ENCODE peak calls at places on chromosomes 13 and 19, in eight cellular contexts. One of them, this sample, is unnamed.

GRCh38 chr19:5913739-5914357 is at the start of gene CAPS:
- DNase-seq in H54: peak
- DNase-seq in AG09309: peak
- DNase-seq in stimulated activated CD4-positive, alpha-beta T cell treated with anti-CD3 and anti-CD28 coated beads, Interleukin-1b, Interleukin-23, amount 100 ng/mL, for 24 hours: no peak
- DNase-seq in effector memory CD4-positive, alpha-beta T cell: no peak
- DNase-seq in HT1080: peak
- DNase-seq in ascending aorta: no peak
- DNase-seq in substantia nigra: peak
- DNase-seq in this sample: no peak

GRCh38 chr19:40356681-40357595 is 8.4 kb downstream of the PLD3 start:
- DNase-seq in ascending aorta: no peak
- DNase-seq in AG09309: no peak
- DNase-seq in H54: no peak
- DNase-seq in substantia nigra: no peak
- DNase-seq in effector memory CD4-positive, alpha-beta T cell: no peak
- DNase-seq in HT1080: no peak
- DNase-seq in stimulated activated CD4-positive, alpha-beta T cell treated with anti-CD3 and anti-CD28 coated beads, Interleukin-1b, Interleukin-23, amount 100 ng/mL, for 24 hours: no peak
- DNase-seq in this sample: no peak

GRCh38 chr19:10864538-10864899 is 6.8 kb upstream of the CARM1 start:
- DNase-seq in substantia nigra: peak
- DNase-seq in effector memory CD4-positive, alpha-beta T cell: peak
- DNase-seq in H54: peak
- DNase-seq in AG09309: no peak
- DNase-seq in stimulated activated CD4-positive, alpha-beta T cell treated with anti-CD3 and anti-CD28 coated beads, Interleukin-1b, Interleukin-23, amount 100 ng/mL, for 24 hours: peak
- DNase-seq in ascending aorta: no peak
- DNase-seq in HT1080: peak
- DNase-seq in this sample: peak

GRCh38 chr19:13262450-13262849 is 112.2 kb downstream of the IER2 start:
- DNase-seq in H54: peak
- DNase-seq in ascending aorta: no peak
- DNase-seq in HT1080: peak
- DNase-seq in AG09309: peak
- DNase-seq in stimulated activated CD4-positive, alpha-beta T cell treated with anti-CD3 and anti-CD28 coated beads, Interleukin-1b, Interleukin-23, amount 100 ng/mL, for 24 hours: no peak
- DNase-seq in effector memory CD4-positive, alpha-beta T cell: no peak
- DNase-seq in substantia nigra: no peak
- DNase-seq in this sample: no peak

GRCh38 chr13:40319699-40320586 is 346.5 kb downstream of the FOXO1 start:
- DNase-seq in stimulated activated CD4-positive, alpha-beta T cell treated with anti-CD3 and anti-CD28 coated beads, Interleukin-1b, Interleukin-23, amount 100 ng/mL, for 24 hours: no peak
- DNase-seq in HT1080: no peak
- DNase-seq in AG09309: no peak
- DNase-seq in ascending aorta: no peak
- DNase-seq in effector memory CD4-positive, alpha-beta T cell: no peak
- DNase-seq in H54: no peak
- DNase-seq in substantia nigra: no peak
- DNase-seq in this sample: no peak

GRCh38 chr13:89324582-89324981 is 1653.4 kb downstream of the SLITRK5 start:
- DNase-seq in H54: no peak
- DNase-seq in effector memory CD4-positive, alpha-beta T cell: no peak
- DNase-seq in ascending aorta: no peak
- DNase-seq in AG09309: no peak
- DNase-seq in stimulated activated CD4-positive, alpha-beta T cell treated with anti-CD3 and anti-CD28 coated beads, Interleukin-1b, Interleukin-23, amount 100 ng/mL, for 24 hours: no peak
- DNase-seq in substantia nigra: no peak
- DNase-seq in HT1080: no peak
- DNase-seq in this sample: no peak

GRCh38 chr19:49931293-49932040 is 2.2 kb upstream of the NUP62 start:
- DNase-seq in ascending aorta: no peak
- DNase-seq in stimulated activated CD4-positive, alpha-beta T cell treated with anti-CD3 and anti-CD28 coated beads, Interleukin-1b, Interleukin-23, amount 100 ng/mL, for 24 hours: no peak
- DNase-seq in AG09309: no peak
- DNase-seq in substantia nigra: no peak
- DNase-seq in HT1080: no peak
- DNase-seq in H54: no peak
- DNase-seq in effector memory CD4-positive, alpha-beta T cell: no peak
- DNase-seq in this sample: no peak

GRCh38 chr13:25292301-25292700 is 5.0 kb upstream of the MTMR6 start:
- DNase-seq in substantia nigra: no peak
- DNase-seq in stimulated activated CD4-positive, alpha-beta T cell treated with anti-CD3 and anti-CD28 coated beads, Interleukin-1b, Interleukin-23, amount 100 ng/mL, for 24 hours: no peak
- DNase-seq in AG09309: no peak
- DNase-seq in HT1080: peak
- DNase-seq in H54: no peak
- DNase-seq in effector memory CD4-positive, alpha-beta T cell: no peak
- DNase-seq in ascending aorta: no peak
- DNase-seq in this sample: no peak

GRCh38 chr13:52644108-52644507 is 1.9 kb downstream of the HNRNPA1L2 start:
- DNase-seq in effector memory CD4-positive, alpha-beta T cell: no peak
- DNase-seq in stimulated activated CD4-positive, alpha-beta T cell treated with anti-CD3 and anti-CD28 coated beads, Interleukin-1b, Interleukin-23, amount 100 ng/mL, for 24 hours: no peak
- DNase-seq in ascending aorta: no peak
- DNase-seq in substantia nigra: no peak
- DNase-seq in HT1080: no peak
- DNase-seq in H54: no peak
- DNase-seq in AG09309: no peak
- DNase-seq in this sample: no peak

GRCh38 chr19:18007605-18007938 is 398 bp upstream of the ARRDC2 start:
- DNase-seq in stimulated activated CD4-positive, alpha-beta T cell treated with anti-CD3 and anti-CD28 coated beads, Interleukin-1b, Interleukin-23, amount 100 ng/mL, for 24 hours: no peak
- DNase-seq in ascending aorta: no peak
- DNase-seq in substantia nigra: no peak
- DNase-seq in effector memory CD4-positive, alpha-beta T cell: no peak
- DNase-seq in H54: no peak
- DNase-seq in AG09309: no peak
- DNase-seq in HT1080: no peak
- DNase-seq in this sample: no peak

GRCh38 chr13:97627566-97627965 is 193.6 kb downstream of the RAP2A start:
- DNase-seq in AG09309: peak
- DNase-seq in stimulated activated CD4-positive, alpha-beta T cell treated with anti-CD3 and anti-CD28 coated beads, Interleukin-1b, Interleukin-23, amount 100 ng/mL, for 24 hours: no peak
- DNase-seq in substantia nigra: no peak
- DNase-seq in H54: peak
- DNase-seq in ascending aorta: peak
- DNase-seq in HT1080: peak
- DNase-seq in effector memory CD4-positive, alpha-beta T cell: no peak
- DNase-seq in this sample: no peak

GRCh38 chr19:2385053-2385721 is 25.1 kb downstream of the TMPRSS9 start:
- DNase-seq in H54: peak
- DNase-seq in substantia nigra: no peak
- DNase-seq in AG09309: peak
- DNase-seq in stimulated activated CD4-positive, alpha-beta T cell treated with anti-CD3 and anti-CD28 coated beads, Interleukin-1b, Interleukin-23, amount 100 ng/mL, for 24 hours: no peak
- DNase-seq in effector memory CD4-positive, alpha-beta T cell: no peak
- DNase-seq in ascending aorta: no peak
- DNase-seq in HT1080: peak
- DNase-seq in this sample: peak

GRCh38 chr13:34416833-34417425 is 525.1 kb upstream of the NBEA start:
- DNase-seq in substantia nigra: peak
- DNase-seq in H54: no peak
- DNase-seq in effector memory CD4-positive, alpha-beta T cell: no peak
- DNase-seq in AG09309: no peak
- DNase-seq in ascending aorta: no peak
- DNase-seq in HT1080: peak
- DNase-seq in stimulated activated CD4-positive, alpha-beta T cell treated with anti-CD3 and anti-CD28 coated beads, Interleukin-1b, Interleukin-23, amount 100 ng/mL, for 24 hours: no peak
- DNase-seq in this sample: no peak

GRCh38 chr13:86870388-86870966 is 800.7 kb upstream of the SLITRK5 start:
- DNase-seq in H54: no peak
- DNase-seq in AG09309: no peak
- DNase-seq in ascending aorta: no peak
- DNase-seq in substantia nigra: no peak
- DNase-seq in effector memory CD4-positive, alpha-beta T cell: no peak
- DNase-seq in stimulated activated CD4-positive, alpha-beta T cell treated with anti-CD3 and anti-CD28 coated beads, Interleukin-1b, Interleukin-23, amount 100 ng/mL, for 24 hours: no peak
- DNase-seq in HT1080: peak
- DNase-seq in this sample: no peak

GRCh38 chr19:14575428-14575980 is 3.6 kb upstream of the NDUFB7 start:
- DNase-seq in AG09309: no peak
- DNase-seq in H54: no peak
- DNase-seq in ascending aorta: no peak
- DNase-seq in stimulated activated CD4-positive, alpha-beta T cell treated with anti-CD3 and anti-CD28 coated beads, Interleukin-1b, Interleukin-23, amount 100 ng/mL, for 24 hours: no peak
- DNase-seq in effector memory CD4-positive, alpha-beta T cell: no peak
- DNase-seq in HT1080: no peak
- DNase-seq in substantia nigra: no peak
- DNase-seq in this sample: no peak

GRCh38 chr19:991174-991931 is 7.2 kb downstream of the WDR18 start:
- DNase-seq in HT1080: no peak
- DNase-seq in ascending aorta: no peak
- DNase-seq in stimulated activated CD4-positive, alpha-beta T cell treated with anti-CD3 and anti-CD28 coated beads, Interleukin-1b, Interleukin-23, amount 100 ng/mL, for 24 hours: peak
- DNase-seq in H54: no peak
- DNase-seq in substantia nigra: no peak
- DNase-seq in effector memory CD4-positive, alpha-beta T cell: peak
- DNase-seq in AG09309: no peak
- DNase-seq in this sample: peak

GRCh38 chr13:74629985-74630384 is 495.8 kb upstream of the KLF12 start:
- DNase-seq in ascending aorta: no peak
- DNase-seq in H54: no peak
- DNase-seq in AG09309: no peak
- DNase-seq in HT1080: no peak
- DNase-seq in effector memory CD4-positive, alpha-beta T cell: no peak
- DNase-seq in substantia nigra: no peak
- DNase-seq in stimulated activated CD4-positive, alpha-beta T cell treated with anti-CD3 and anti-CD28 coated beads, Interleukin-1b, Interleukin-23, amount 100 ng/mL, for 24 hours: no peak
- DNase-seq in this sample: no peak

GRCh38 chr13:98454389-98454881 is 122.5 kb downstream of the STK24 start:
- DNase-seq in H54: no peak
- DNase-seq in AG09309: peak
- DNase-seq in effector memory CD4-positive, alpha-beta T cell: no peak
- DNase-seq in ascending aorta: no peak
- DNase-seq in substantia nigra: peak
- DNase-seq in stimulated activated CD4-positive, alpha-beta T cell treated with anti-CD3 and anti-CD28 coated beads, Interleukin-1b, Interleukin-23, amount 100 ng/mL, for 24 hours: no peak
- DNase-seq in HT1080: no peak
- DNase-seq in this sample: no peak

GRCh38 chr19:6312018-6312417 is 21.4 kb downstream of the ACER1 start:
- DNase-seq in stimulated activated CD4-positive, alpha-beta T cell treated with anti-CD3 and anti-CD28 coated beads, Interleukin-1b, Interleukin-23, amount 100 ng/mL, for 24 hours: no peak
- DNase-seq in substantia nigra: no peak
- DNase-seq in ascending aorta: no peak
- DNase-seq in HT1080: no peak
- DNase-seq in AG09309: no peak
- DNase-seq in effector memory CD4-positive, alpha-beta T cell: no peak
- DNase-seq in H54: no peak
- DNase-seq in this sample: no peak

GRCh38 chr19:51664131-51664530 is 17.5 kb upstream of the SIGLEC14 start:
- DNase-seq in substantia nigra: no peak
- DNase-seq in effector memory CD4-positive, alpha-beta T cell: no peak
- DNase-seq in stimulated activated CD4-positive, alpha-beta T cell treated with anti-CD3 and anti-CD28 coated beads, Interleukin-1b, Interleukin-23, amount 100 ng/mL, for 24 hours: no peak
- DNase-seq in AG09309: no peak
- DNase-seq in ascending aorta: no peak
- DNase-seq in HT1080: no peak
- DNase-seq in H54: no peak
- DNase-seq in this sample: no peak

GRCh38 chr13:23384111-23384510 is 49.4 kb downstream of the SACS start:
- DNase-seq in ascending aorta: no peak
- DNase-seq in H54: no peak
- DNase-seq in HT1080: no peak
- DNase-seq in stimulated activated CD4-positive, alpha-beta T cell treated with anti-CD3 and anti-CD28 coated beads, Interleukin-1b, Interleukin-23, amount 100 ng/mL, for 24 hours: no peak
- DNase-seq in substantia nigra: no peak
- DNase-seq in AG09309: peak
- DNase-seq in effector memory CD4-positive, alpha-beta T cell: no peak
- DNase-seq in this sample: no peak

GRCh38 chr13:39938591-39938990 is 283.1 kb downstream of the COG6 start:
- DNase-seq in effector memory CD4-positive, alpha-beta T cell: no peak
- DNase-seq in stimulated activated CD4-positive, alpha-beta T cell treated with anti-CD3 and anti-CD28 coated beads, Interleukin-1b, Interleukin-23, amount 100 ng/mL, for 24 hours: no peak
- DNase-seq in AG09309: no peak
- DNase-seq in H54: no peak
- DNase-seq in HT1080: no peak
- DNase-seq in substantia nigra: no peak
- DNase-seq in ascending aorta: no peak
- DNase-seq in this sample: no peak

GRCh38 chr13:71828117-71828516 is 38.9 kb downstream of the DACH1 start:
- DNase-seq in ascending aorta: no peak
- DNase-seq in AG09309: no peak
- DNase-seq in effector memory CD4-positive, alpha-beta T cell: no peak
- DNase-seq in stimulated activated CD4-positive, alpha-beta T cell treated with anti-CD3 and anti-CD28 coated beads, Interleukin-1b, Interleukin-23, amount 100 ng/mL, for 24 hours: no peak
- DNase-seq in substantia nigra: no peak
- DNase-seq in HT1080: no peak
- DNase-seq in H54: no peak
- DNase-seq in this sample: no peak

GRCh38 chr19:35295792-35296462 is 4.0 kb downstream of the MAG start:
- DNase-seq in ascending aorta: no peak
- DNase-seq in stimulated activated CD4-positive, alpha-beta T cell treated with anti-CD3 and anti-CD28 coated beads, Interleukin-1b, Interleukin-23, amount 100 ng/mL, for 24 hours: no peak
- DNase-seq in AG09309: no peak
- DNase-seq in HT1080: no peak
- DNase-seq in substantia nigra: no peak
- DNase-seq in H54: no peak
- DNase-seq in effector memory CD4-positive, alpha-beta T cell: no peak
- DNase-seq in this sample: no peak